ENCODE peak calls at places on chromosomes 11 and 22, in five cellular contexts. D is psoas muscle; G is activated naive CD4-positive, alpha-beta T cell treated with anti-CD3 and anti-CD28 coated beads, Interleukin-2, amount 50 U/mL, for 16 hours; X is fibroblast of mammary gland; Y is SJSA1. M is an unnamed sample.

GRCh38 chr11:79244175-79244804 is 196.5 kb downstream of the TENM4 start:
- DNase-seq in D (no peak), G (no peak), X (peak), Y (peak), M (no peak)

GRCh38 chr11:1482581-1483444 is 3.8 kb downstream of the MOB2 start:
- DNase-seq in D (peak), G (no peak), X (no peak), Y (no peak), M (peak)

GRCh38 chr11:18700375-18700774 is 1.8 kb downstream of the TMEM86A start:
- DNase-seq in D (no peak), G (no peak), X (no peak), Y (no peak), M (no peak)

GRCh38 chr22:43998865-43999264 is 25.2 kb upstream of the PARVB start:
- DNase-seq in D (peak), G (no peak), X (no peak), Y (no peak), M (no peak)

GRCh38 chr11:31690516-31690915 is 120.6 kb downstream of the PAX6 start:
- DNase-seq in D (no peak), G (no peak), X (no peak), Y (no peak), M (no peak)

GRCh38 chr11:57779275-57779674 is 17.7 kb downstream of the CTNND1 start:
- DNase-seq in D (no peak), G (no peak), X (no peak), Y (peak), M (no peak)

GRCh38 chr22:50705851-50706351 is 32.1 kb upstream of the ACR start:
- DNase-seq in D (peak), G (peak), X (no peak), Y (no peak), M (no peak)

GRCh38 chr11:81792416-81792815 is 941.2 kb downstream of the FAM181B start:
- DNase-seq in D (no peak), G (no peak), X (no peak), Y (no peak), M (no peak)

GRCh38 chr22:19478086-19478392 is 954 bp downstream of the UFD1 start:
- DNase-seq in D (no peak), G (no peak), X (no peak), Y (no peak), M (no peak)

GRCh38 chr11:38046571-38047135 is 1448.6 kb upstream of the RAG2 start:
- DNase-seq in D (no peak), G (no peak), X (no peak), Y (no peak), M (no peak)

GRCh38 chr11:41954034-41954433 is 494.6 kb upstream of the LRRC4C start:
- DNase-seq in D (no peak), G (no peak), X (peak), Y (peak), M (no peak)

GRCh38 chr11:109362059-109362458 is 59.9 kb upstream of the C11orf87 start:
- DNase-seq in D (no peak), G (no peak), X (peak), Y (no peak), M (no peak)

M was measured in CD14-positive monocyte.